ENCODE peak calls at places on chromosomes 16 and 17, in six cellular contexts. L is heart left ventricle; V is non-pigmented ciliary epithelial cell; Q is pons; I is stimulated activated CD8-positive, alpha-beta memory T cell treated with anti-CD3 and anti-CD28 coated beads, Interleukin-7, amount 100 ng/mL, for 1 hour; E is GM23248. W is an unnamed sample.
A peak's percentile ranks its signal among the peaks of the same experiment; 100 is the strongest.

GRCh38 chr16:12119562-12119961 is 143.0 kb downstream of the SNX29 start:
- DNase-seq in E (peak; percentile 57), Q (no peak), L (peak; percentile 29), V (no peak), I (no peak), W (no peak)

GRCh38 chr17:72884066-72884465 is 208.4 kb downstream of the SLC39A11 start:
- DNase-seq in Q (peak; percentile 97), I (no peak), L (no peak), E (no peak), V (no peak), W (no peak)

GRCh38 chr16:82344157-82344556 is 174.1 kb upstream of the MPHOSPH6 start:
- DNase-seq in E (peak; percentile 24), L (no peak), I (no peak), V (no peak), Q (peak; percentile 52), W (no peak)

GRCh38 chr16:58269526-58269925 is 25.3 kb downstream of the PRSS54 start:
- DNase-seq in I (no peak), Q (no peak), E (no peak), L (no peak), V (peak; percentile 18), W (no peak)

GRCh38 chr17:29837531-29837930 is 92.5 kb downstream of the SSH2 start:
- DNase-seq in I (no peak), V (no peak), Q (no peak), L (no peak), E (no peak), W (no peak)

GRCh38 chr17:63993368-63993990 is 4.7 kb upstream of the PRR29 start:
- DNase-seq in I (no peak), V (no peak), L (no peak), E (no peak), Q (no peak), W (no peak)

GRCh38 chr17:42405963-42406495 is 17.0 kb downstream of the CAVIN1 start:
- DNase-seq in V (no peak), Q (peak; percentile 75), L (peak; percentile 83), I (peak; percentile 75), E (peak; percentile 89), W (peak; percentile 83)

GRCh38 chr17:34312080-34312479 is 7.2 kb upstream of the CCL8 start:
- DNase-seq in L (no peak), E (peak; percentile 45), Q (no peak), I (no peak), V (peak; percentile 67), W (peak; percentile 90)

GRCh38 chr17:32310927-32311568 is 30.9 kb downstream of the C17orf75 start:
- DNase-seq in I (no peak), Q (peak; percentile 17), V (no peak), L (no peak), E (peak; percentile 45), W (no peak)

GRCh38 chr17:7750321-7750821 is 32.8 kb downstream of the DNAH2 start:
- DNase-seq in V (peak; percentile 64), Q (no peak), E (peak; percentile 91), I (no peak), L (no peak), W (peak; percentile 58)

GRCh38 chr17:4048218-4048617 is 84.0 kb upstream of the ATP2A3 start:
- DNase-seq in Q (no peak), I (no peak), E (no peak), V (no peak), L (no peak), W (no peak)

GRCh38 chr17:16652847-16653366 is 743 bp downstream of the ZNF624 start:
- DNase-seq in L (no peak), I (no peak), Q (peak; percentile 43), E (no peak), V (no peak), W (no peak)